ENCODE peak calls at places on chromosomes 5 and 9, in nine cellular contexts. One of them, this sample, is unnamed.
A peak's percentile ranks its signal among the peaks of the same experiment; 100 is the strongest.

GRCh38 chr9:34536685-34537084 is 13.9 kb upstream of the ENHO start:
- DNase-seq in CD8-positive, alpha-beta T cell: no peak
- DNase-seq in stimulated activated CD4-positive, alpha-beta T cell treated with anti-CD3 and anti-CD28 coated beads, TNF-alpha, amount 100 ng/mL, for 4 hours: no peak
- DNase-seq in C1 segment of cervical spinal cord: no peak
- DNase-seq in endodermal cell: peak; percentile 36
- DNase-seq in NCI-H1092 treated with DMSO at 0.1 percent for 48 hours: no peak
- DNase-seq in lung: no peak
- DNase-seq in NCI-H524: peak; percentile 22
- DNase-seq in transverse colon: no peak
- DNase-seq in this sample: no peak

GRCh38 chr9:77981332-77981731 is 50.3 kb downstream of the GNAQ start:
- DNase-seq in endodermal cell: no peak
- DNase-seq in lung: no peak
- DNase-seq in CD8-positive, alpha-beta T cell: no peak
- DNase-seq in stimulated activated CD4-positive, alpha-beta T cell treated with anti-CD3 and anti-CD28 coated beads, TNF-alpha, amount 100 ng/mL, for 4 hours: no peak
- DNase-seq in C1 segment of cervical spinal cord: no peak
- DNase-seq in transverse colon: peak; percentile 81
- DNase-seq in NCI-H1092 treated with DMSO at 0.1 percent for 48 hours: no peak
- DNase-seq in NCI-H524: no peak
- DNase-seq in this sample: peak; percentile 87

GRCh38 chr9:133768371-133768858 is 30.3 kb upstream of the SARDH start:
- DNase-seq in NCI-H1092 treated with DMSO at 0.1 percent for 48 hours: no peak
- DNase-seq in stimulated activated CD4-positive, alpha-beta T cell treated with anti-CD3 and anti-CD28 coated beads, TNF-alpha, amount 100 ng/mL, for 4 hours: no peak
- DNase-seq in endodermal cell: peak; percentile 35
- DNase-seq in CD8-positive, alpha-beta T cell: no peak
- DNase-seq in transverse colon: no peak
- DNase-seq in NCI-H524: no peak
- DNase-seq in lung: no peak
- DNase-seq in C1 segment of cervical spinal cord: no peak
- DNase-seq in this sample: no peak

GRCh38 chr5:151257731-151258715 is 5.0 kb downstream of the GM2A start:
- DNase-seq in endodermal cell: no peak
- DNase-seq in CD8-positive, alpha-beta T cell: no peak
- DNase-seq in transverse colon: peak; percentile 27
- DNase-seq in C1 segment of cervical spinal cord: peak; percentile 23
- DNase-seq in lung: no peak
- DNase-seq in NCI-H524: no peak
- DNase-seq in stimulated activated CD4-positive, alpha-beta T cell treated with anti-CD3 and anti-CD28 coated beads, TNF-alpha, amount 100 ng/mL, for 4 hours: no peak
- DNase-seq in NCI-H1092 treated with DMSO at 0.1 percent for 48 hours: no peak
- DNase-seq in this sample: no peak

GRCh38 chr9:98811051-98811650 is 3.7 kb downstream of the GALNT12 start:
- DNase-seq in transverse colon: no peak
- DNase-seq in endodermal cell: no peak
- DNase-seq in NCI-H524: no peak
- DNase-seq in lung: no peak
- DNase-seq in C1 segment of cervical spinal cord: no peak
- DNase-seq in CD8-positive, alpha-beta T cell: no peak
- DNase-seq in NCI-H1092 treated with DMSO at 0.1 percent for 48 hours: no peak
- DNase-seq in stimulated activated CD4-positive, alpha-beta T cell treated with anti-CD3 and anti-CD28 coated beads, TNF-alpha, amount 100 ng/mL, for 4 hours: no peak
- DNase-seq in this sample: no peak

GRCh38 chr9:130593020-130593419 is 13.6 kb downstream of the FUBP3 start:
- DNase-seq in stimulated activated CD4-positive, alpha-beta T cell treated with anti-CD3 and anti-CD28 coated beads, TNF-alpha, amount 100 ng/mL, for 4 hours: no peak
- DNase-seq in NCI-H524: no peak
- DNase-seq in NCI-H1092 treated with DMSO at 0.1 percent for 48 hours: no peak
- DNase-seq in lung: no peak
- DNase-seq in CD8-positive, alpha-beta T cell: no peak
- DNase-seq in endodermal cell: no peak
- DNase-seq in transverse colon: no peak
- DNase-seq in C1 segment of cervical spinal cord: no peak
- DNase-seq in this sample: no peak

GRCh38 chr5:98935206-98935605 is 6.4 kb upstream of the CHD1 start:
- DNase-seq in endodermal cell: no peak
- DNase-seq in transverse colon: no peak
- DNase-seq in CD8-positive, alpha-beta T cell: no peak
- DNase-seq in stimulated activated CD4-positive, alpha-beta T cell treated with anti-CD3 and anti-CD28 coated beads, TNF-alpha, amount 100 ng/mL, for 4 hours: no peak
- DNase-seq in C1 segment of cervical spinal cord: no peak
- DNase-seq in NCI-H1092 treated with DMSO at 0.1 percent for 48 hours: no peak
- DNase-seq in NCI-H524: no peak
- DNase-seq in lung: no peak
- DNase-seq in this sample: no peak

GRCh38 chr5:113090336-113091106 is 113.9 kb downstream of the DCP2 start:
- DNase-seq in endodermal cell: peak; percentile 49
- DNase-seq in C1 segment of cervical spinal cord: peak; percentile 56
- DNase-seq in transverse colon: no peak
- DNase-seq in CD8-positive, alpha-beta T cell: no peak
- DNase-seq in stimulated activated CD4-positive, alpha-beta T cell treated with anti-CD3 and anti-CD28 coated beads, TNF-alpha, amount 100 ng/mL, for 4 hours: no peak
- DNase-seq in NCI-H524: peak; percentile 35
- DNase-seq in NCI-H1092 treated with DMSO at 0.1 percent for 48 hours: peak; percentile 1
- DNase-seq in lung: no peak
- DNase-seq in this sample: no peak

GRCh38 chr9:127418037-127418471 is 6.1 kb upstream of the ZNF79 start:
- DNase-seq in endodermal cell: peak; percentile 93
- DNase-seq in CD8-positive, alpha-beta T cell: peak; percentile 19
- DNase-seq in transverse colon: no peak
- DNase-seq in NCI-H524: peak; percentile 67
- DNase-seq in lung: no peak
- DNase-seq in NCI-H1092 treated with DMSO at 0.1 percent for 48 hours: no peak
- DNase-seq in stimulated activated CD4-positive, alpha-beta T cell treated with anti-CD3 and anti-CD28 coated beads, TNF-alpha, amount 100 ng/mL, for 4 hours: peak; percentile 24
- DNase-seq in C1 segment of cervical spinal cord: no peak
- DNase-seq in this sample: no peak

GRCh38 chr9:28135571-28135970 is 562.3 kb upstream of the C9orf72 start:
- DNase-seq in transverse colon: no peak
- DNase-seq in C1 segment of cervical spinal cord: no peak
- DNase-seq in lung: no peak
- DNase-seq in endodermal cell: no peak
- DNase-seq in CD8-positive, alpha-beta T cell: no peak
- DNase-seq in stimulated activated CD4-positive, alpha-beta T cell treated with anti-CD3 and anti-CD28 coated beads, TNF-alpha, amount 100 ng/mL, for 4 hours: no peak
- DNase-seq in NCI-H524: no peak
- DNase-seq in NCI-H1092 treated with DMSO at 0.1 percent for 48 hours: peak; percentile 56
- DNase-seq in this sample: no peak

GRCh38 chr9:32550046-32550608 is 2.0 kb upstream of the SMIM27 start:
- DNase-seq in stimulated activated CD4-positive, alpha-beta T cell treated with anti-CD3 and anti-CD28 coated beads, TNF-alpha, amount 100 ng/mL, for 4 hours: no peak
- DNase-seq in NCI-H524: peak; percentile 37
- DNase-seq in endodermal cell: peak; percentile 59
- DNase-seq in NCI-H1092 treated with DMSO at 0.1 percent for 48 hours: peak; percentile 38
- DNase-seq in lung: no peak
- DNase-seq in transverse colon: no peak
- DNase-seq in C1 segment of cervical spinal cord: no peak
- DNase-seq in CD8-positive, alpha-beta T cell: no peak
- DNase-seq in this sample: no peak

GRCh38 chr9:35871514-35871913 is 1.3 kb upstream of the OR13J1 start:
- DNase-seq in lung: peak; percentile 29
- DNase-seq in NCI-H1092 treated with DMSO at 0.1 percent for 48 hours: no peak
- DNase-seq in stimulated activated CD4-positive, alpha-beta T cell treated with anti-CD3 and anti-CD28 coated beads, TNF-alpha, amount 100 ng/mL, for 4 hours: no peak
- DNase-seq in NCI-H524: no peak
- DNase-seq in C1 segment of cervical spinal cord: no peak
- DNase-seq in CD8-positive, alpha-beta T cell: no peak
- DNase-seq in endodermal cell: no peak
- DNase-seq in transverse colon: no peak
- DNase-seq in this sample: no peak

GRCh38 chr5:15621094-15621493 is 121.1 kb downstream of the FBXL7 start:
- DNase-seq in stimulated activated CD4-positive, alpha-beta T cell treated with anti-CD3 and anti-CD28 coated beads, TNF-alpha, amount 100 ng/mL, for 4 hours: no peak
- DNase-seq in lung: no peak
- DNase-seq in transverse colon: no peak
- DNase-seq in NCI-H524: no peak
- DNase-seq in C1 segment of cervical spinal cord: no peak
- DNase-seq in endodermal cell: no peak
- DNase-seq in CD8-positive, alpha-beta T cell: no peak
- DNase-seq in NCI-H1092 treated with DMSO at 0.1 percent for 48 hours: no peak
- DNase-seq in this sample: no peak

GRCh38 chr9:61667559-61668121 is 477.8 kb downstream of the SPATA31A7 start:
- DNase-seq in CD8-positive, alpha-beta T cell: no peak
- DNase-seq in stimulated activated CD4-positive, alpha-beta T cell treated with anti-CD3 and anti-CD28 coated beads, TNF-alpha, amount 100 ng/mL, for 4 hours: no peak
- DNase-seq in lung: no peak
- DNase-seq in C1 segment of cervical spinal cord: no peak
- DNase-seq in NCI-H524: no peak
- DNase-seq in transverse colon: peak; percentile 5
- DNase-seq in endodermal cell: no peak
- DNase-seq in NCI-H1092 treated with DMSO at 0.1 percent for 48 hours: no peak
- DNase-seq in this sample: no peak

This sample was measured in colonic mucosa.